ENCODE peak calls at places on chromosomes 11 and 22, in seven cellular contexts. B, D, Q, F, X, I and Z are unnamed samples.

GRCh38 chr22:24305260-24305692 is 34.6 kb downstream of the SPECC1L start:
- DNase-seq in B (no peak), I (no peak), D (no peak), F (no peak), Q (no peak), X (no peak), Z (no peak)

GRCh38 chr22:19336133-19337075 is 44.9 kb upstream of the CLTCL1 start:
- DNase-seq in Q (no peak), X (no peak), F (no peak), I (no peak), D (no peak), B (no peak), Z (no peak)

GRCh38 chr11:109939176-109939810 is 153.9 kb upstream of the ZC3H12C start:
- DNase-seq in X (no peak), F (no peak), Q (peak), D (peak), B (peak), I (peak), Z (peak)

GRCh38 chr11:32630844-32631243 is 47.2 kb downstream of the EIF3M start:
- DNase-seq in D (no peak), B (no peak), I (no peak), Q (no peak), X (no peak), F (no peak), Z (no peak)

GRCh38 chr22:35023692-35024363 is 42.1 kb upstream of the ISX start:
- DNase-seq in X (peak), I (no peak), D (peak), Q (peak), B (peak), F (no peak), Z (peak)

GRCh38 chr11:26841818-26842457 is 120.1 kb upstream of the SLC5A12 start:
- DNase-seq in X (no peak), B (no peak), F (no peak), Q (no peak), I (peak), D (no peak), Z (no peak)

GRCh38 chr22:19747574-19747973 is 13.0 kb upstream of the TBX1 start:
- DNase-seq in F (no peak), X (no peak), D (no peak), Q (no peak), I (no peak), B (no peak), Z (no peak)

GRCh38 chr22:24894220-24894975 is 52.1 kb downstream of the LHFPL7 start:
- DNase-seq in F (no peak), D (no peak), Q (no peak), I (peak), B (peak), X (no peak), Z (peak)

GRCh38 chr11:119903821-119904220 is 174.8 kb upstream of the NECTIN1 start:
- DNase-seq in X (no peak), I (no peak), F (no peak), Q (no peak), D (no peak), B (no peak), Z (no peak)

GRCh38 chr22:32721328-32722180 is 80.0 kb upstream of the TIMP3 start:
- DNase-seq in D (no peak), F (no peak), B (no peak), Q (no peak), X (no peak), I (no peak), Z (no peak)

GRCh38 chr11:2365571-2366210 is 11.4 kb upstream of the CD81 start:
- DNase-seq in F (no peak), Q (no peak), X (no peak), I (no peak), D (no peak), B (no peak), Z (no peak)